ENCODE peak calls at places on chromosome 5, in five cellular contexts. H, Z, V, A and F are unnamed samples.

GRCh38 chr5:43041669-43042175 is 1.6 kb upstream of the ANXA2R start:
- DNase-seq in H (peak; percentile 64), Z (peak; percentile 68), V (peak; percentile 94), A (no peak), F (peak; percentile 75)

GRCh38 chr5:141101059-141101458 is 786 bp downstream of the PCDHB3 start:
- DNase-seq in H (no peak), Z (no peak), V (no peak), A (no peak), F (no peak)

GRCh38 chr5:16812911-16813310 is 123.2 kb downstream of the MYO10 start:
- DNase-seq in H (peak; percentile 54), Z (no peak), V (peak; percentile 61), A (no peak), F (no peak)

GRCh38 chr5:147752666-147753290 is 29.8 kb downstream of the JAKMIP2 start:
- DNase-seq in H (no peak), Z (no peak), V (no peak), A (no peak), F (no peak)

GRCh38 chr5:122076023-122076422 is 2.0 kb downstream of the LOX start:
- DNase-seq in H (no peak), Z (no peak), V (no peak), A (no peak), F (no peak)

GRCh38 chr5:160751297-160751696 is 100.7 kb downstream of the ATP10B start:
- DNase-seq in H (no peak), Z (no peak), V (no peak), A (no peak), F (no peak)

GRCh38 chr5:135454946-135455345 is 2.8 kb upstream of the TIFAB start:
- DNase-seq in H (no peak), Z (no peak), V (no peak), A (no peak), F (peak; percentile 1)

GRCh38 chr5:106493910-106494309 is 1176.8 kb downstream of the EFNA5 start:
- DNase-seq in H (no peak), Z (no peak), V (no peak), A (no peak), F (no peak)

GRCh38 chr5:171275822-171276544 is 33.1 kb upstream of the TLX3 start:
- DNase-seq in H (no peak), Z (no peak), V (no peak), A (no peak), F (peak; percentile 34)

GRCh38 chr5:11056560-11056959 is 295.5 kb upstream of the DAP start:
- DNase-seq in H (no peak), Z (no peak), V (no peak), A (no peak), F (no peak)

DNA sequence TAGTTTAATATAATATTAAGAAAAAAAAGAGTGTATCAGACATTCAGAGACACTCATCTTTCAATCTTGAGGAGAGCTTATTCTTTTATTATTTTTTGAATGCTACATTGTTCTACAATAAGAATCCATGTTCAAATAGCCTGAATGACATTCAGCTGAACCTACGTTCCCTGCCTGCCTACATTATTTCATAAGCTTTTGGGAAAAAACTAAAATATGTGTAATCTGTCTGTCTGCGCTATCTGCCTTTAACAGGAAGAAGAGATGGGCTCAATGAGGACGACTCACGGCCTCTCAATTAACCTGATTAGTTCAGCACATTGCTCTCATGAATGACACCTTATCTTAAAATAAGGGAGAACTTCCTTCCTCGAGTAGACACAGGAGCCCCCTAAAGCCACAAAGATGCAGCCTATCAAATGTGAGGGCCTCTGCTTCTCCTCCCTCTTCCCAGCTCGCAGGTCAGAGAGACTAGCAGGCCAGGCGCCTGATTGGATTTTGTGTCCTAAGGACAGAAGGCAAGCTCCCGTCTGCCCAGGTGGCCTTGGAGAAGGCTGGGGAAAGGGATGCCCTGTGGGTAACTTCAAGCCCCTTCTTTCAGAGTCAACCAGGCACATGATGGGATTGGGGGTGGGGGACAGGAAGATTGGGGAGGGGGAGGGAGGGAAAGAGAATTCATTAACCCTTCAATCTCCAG is 37.7 kb downstream of the EBF1 start:
- DNase-seq in H (no peak), Z (no peak), V (no peak), A (no peak), F (peak; percentile 57)
- H3K4me3 ChIP-seq in H (no peak overlapping the region), Z (peak overlapping the region; percentile 23), V (no peak overlapping the region), A (peak overlapping the region; percentile 15), F (peak overlapping the region; percentile 49)

DNA sequence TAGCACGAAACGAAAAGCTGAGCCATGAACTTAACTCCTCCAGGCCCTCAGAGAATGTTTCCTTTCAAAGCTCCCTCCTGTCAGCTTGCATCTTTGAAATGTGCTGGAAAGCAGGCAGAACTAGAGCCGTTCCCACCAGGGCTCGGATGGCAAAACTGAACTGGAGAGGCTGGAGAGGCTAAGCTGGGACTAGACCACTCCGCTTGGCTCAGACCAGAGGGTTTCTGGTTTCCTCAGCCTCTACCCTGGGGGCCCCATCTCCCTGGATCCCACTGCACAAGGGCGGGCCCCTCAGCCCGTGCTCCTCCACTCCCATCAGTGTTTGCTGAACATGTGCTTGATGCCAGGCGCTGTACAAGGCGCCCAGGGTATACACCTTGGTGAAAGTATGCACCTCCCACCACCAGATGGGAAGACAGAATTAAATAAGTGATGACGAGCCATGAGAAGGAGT is 17.9 kb downstream of the GPX3 start:
- DNase-seq in H (no peak), Z (no peak), V (no peak), A (no peak), F (no peak)
- H3K4me1 ChIP-seq in H (no peaks in the 10 kb centered on the region), Z (peaks cover 39% of the 10 kb centered on the region), V (peaks cover 27% of the 10 kb centered on the region), A (no peaks in the 10 kb centered on the region), F (no peaks in the 10 kb centered on the region)

GRCh38 chr5:168528521-168529360 is at the start of gene FBLL1:
- DNase-seq in H (no peak), Z (no peak), V (peak; percentile 16), A (no peak), F (peak; percentile 75)
- H3K4me3 ChIP-seq in H (peak within 1 kb of the TSS; percentile 32), Z (peak within 1 kb of the TSS; percentile 52), V (peak within 1 kb of the TSS; percentile 41), A (peak within 1 kb of the TSS; percentile 54), F (peak within 1 kb of the TSS; percentile 52)

GRCh38 chr5:95733100-95733499 is 2.0 kb downstream of the RHOBTB3 start:
- DNase-seq in H (no peak), Z (no peak), V (no peak), A (no peak), F (no peak)
- H3K4me1 ChIP-seq in H (peaks cover 6% of the 10 kb centered on the region), Z (peaks cover 57% of the 10 kb centered on the region), V (peaks cover 9% of the 10 kb centered on the region), A (no peaks in the 10 kb centered on the region), F (peaks cover 20% of the 10 kb centered on the region)

DNA sequence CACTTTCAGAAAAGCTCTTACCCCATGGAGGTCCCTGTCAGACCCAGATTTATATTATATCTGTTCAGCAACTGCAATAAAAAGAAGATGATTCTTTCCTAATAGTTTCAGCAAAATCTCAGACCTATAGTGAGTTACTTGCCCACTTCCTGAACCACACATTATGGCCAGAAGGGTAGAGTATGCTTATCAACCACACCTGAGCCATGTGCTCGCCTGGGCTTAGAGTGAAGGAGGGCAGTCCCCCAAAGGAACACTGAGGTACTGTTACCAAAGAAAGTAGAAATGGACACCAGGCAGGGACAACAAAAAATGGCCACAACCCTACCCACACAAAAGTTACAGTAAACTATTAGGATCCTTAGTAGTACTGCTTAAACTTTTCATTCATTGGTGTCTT is 128.7 kb downstream of the ZNF608 start:
- DNase-seq in H (no peak), Z (no peak), V (no peak), A (no peak), F (no peak)
- H3K4me3 ChIP-seq in H (no peak overlapping the region), Z (no peak overlapping the region), V (no peak overlapping the region), A (no peak overlapping the region), F (no peak overlapping the region)

DNA sequence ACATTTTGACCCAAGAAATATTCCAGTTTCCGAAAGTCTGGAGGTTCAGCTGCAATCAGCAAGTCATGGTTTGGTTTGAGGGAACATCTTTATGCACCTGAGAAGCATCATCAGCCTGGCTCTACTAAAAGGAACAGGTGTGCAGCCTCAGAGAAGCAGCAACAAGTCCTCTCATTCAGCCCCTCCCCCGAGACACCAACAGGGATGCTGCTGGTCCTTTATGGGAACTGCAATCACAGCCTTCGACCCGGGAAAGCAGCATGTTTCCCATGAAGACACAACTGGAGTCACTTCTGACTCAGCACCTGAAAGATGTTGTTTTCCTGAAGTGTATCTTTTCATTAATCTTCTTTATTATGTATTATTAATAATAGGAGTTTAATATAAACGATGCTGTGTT is 15.5 kb upstream of the NREP start:
- DNase-seq in H (no peak), Z (no peak), V (peak; percentile 27), A (no peak), F (peak; percentile 32)
- H3K4me1 ChIP-seq in H (peaks cover 6% of the 10 kb centered on the region), Z (no peaks in the 10 kb centered on the region), V (peaks cover 3% of the 10 kb centered on the region), A (no peaks in the 10 kb centered on the region), F (peaks cover 8% of the 10 kb centered on the region)

GRCh38 chr5:33299621-33300208 is 141.1 kb upstream of the TARS1 start:
- DNase-seq in H (no peak), Z (no peak), V (peak; percentile 71), A (no peak), F (no peak)
- H3K4me3 ChIP-seq in H (no peak overlapping the region), Z (no peak overlapping the region), V (no peak overlapping the region), A (no peak overlapping the region), F (no peak overlapping the region)

GRCh38 chr5:179749857-179750508 is 17.4 kb downstream of the MAML1 start:
- DNase-seq in H (no peak), Z (no peak), V (no peak), A (no peak), F (no peak)

GRCh38 chr5:179747815-179748214 is 15.2 kb downstream of the MAML1 start:
- DNase-seq in H (no peak), Z (no peak), V (peak; percentile 18), A (no peak), F (no peak)

GRCh38 chr5:179746872-179747271 is 14.2 kb downstream of the MAML1 start:
- DNase-seq in H (no peak), Z (no peak), V (no peak), A (no peak), F (no peak)
- H3K4me1 ChIP-seq in H (no peaks in the 10 kb centered on the region), Z (peaks cover 8% of the 10 kb centered on the region), V (no peaks in the 10 kb centered on the region), A (no peaks in the 10 kb centered on the region), F (no peaks in the 10 kb centered on the region)

GRCh38 chr5:1797109-1797800 is 2.4 kb downstream of the MRPL36 start:
- DNase-seq in H (no peak), Z (no peak), V (no peak), A (no peak), F (no peak)
- H3K4me3 ChIP-seq in H (no peak overlapping the region), Z (no peak overlapping the region), V (no peak overlapping the region), A (no peak overlapping the region), F (no peak overlapping the region)